ENCODE peak calls at places on chromosome 3, in six cellular contexts. X, R, M, L, Y and K are unnamed samples.

GRCh38 chr3:128188958-128189357 is 35.7 kb downstream of the EEFSEC start:
- DNase-seq in L (peak; percentile 27), R (no peak), Y (no peak), X (no peak), M (no peak), K (no peak)

GRCh38 chr3:41975421-41976103 is 13.7 kb upstream of the ULK4 start:
- DNase-seq in L (peak; percentile 40), Y (no peak), X (no peak), R (no peak), M (no peak), K (no peak)

GRCh38 chr3:24548278-24548677 is 53.6 kb upstream of the THRB start:
- DNase-seq in M (no peak), Y (no peak), L (peak; percentile 43), R (no peak), X (no peak), K (no peak)

GRCh38 chr3:33918357-33918756 is 119.9 kb downstream of the PDCD6IP start:
- DNase-seq in L (no peak), R (no peak), X (no peak), M (no peak), Y (no peak), K (no peak)

GRCh38 chr3:105823149-105823866 is 45.5 kb downstream of the CBLB start:
- DNase-seq in R (peak; percentile 70), M (peak; percentile 90), X (no peak), Y (no peak), L (peak; percentile 95), K (no peak)

GRCh38 chr3:61186030-61186429 is 65.2 kb downstream of the FHIT start:
- DNase-seq in R (no peak), Y (no peak), M (peak; percentile 31), X (no peak), L (no peak), K (no peak)

GRCh38 chr3:158727499-158728377 is 4.5 kb downstream of the RARRES1 start:
- DNase-seq in M (peak; percentile 84), Y (peak; percentile 75), L (peak; percentile 84), X (peak; percentile 81), R (peak; percentile 42), K (peak; percentile 71)

GRCh38 chr3:97942801-97943546 is 29.3 kb downstream of the RIOX2 start:
- DNase-seq in M (no peak), R (no peak), X (no peak), Y (no peak), L (no peak), K (no peak)

GRCh38 chr3:116238863-116239262 is 206.4 kb downstream of the LSAMP start:
- DNase-seq in M (no peak), X (no peak), L (peak; percentile 4), Y (no peak), R (no peak), K (no peak)

GRCh38 chr3:45617430-45618080 is 23.0 kb downstream of the LIMD1 start:
- DNase-seq in L (no peak), X (peak; percentile 5), M (no peak), R (no peak), Y (no peak), K (no peak)

GRCh38 chr3:20668411-20668810 is 482.4 kb upstream of the SGO1 start:
- DNase-seq in X (no peak), M (peak; percentile 19), Y (peak; percentile 38), L (no peak), R (no peak), K (peak; percentile 65)

GRCh38 chr3:177236704-177237103 is 39.4 kb upstream of the TBL1XR1 start:
- DNase-seq in X (no peak), R (no peak), M (peak; percentile 7), Y (no peak), L (peak; percentile 33), K (no peak)

GRCh38 chr3:113575191-113575590 is 42.8 kb downstream of the SIDT1 start:
- DNase-seq in Y (no peak), M (peak; percentile 40), L (no peak), R (no peak), X (no peak), K (peak; percentile 71)

GRCh38 chr3:56799251-56799882 is 2.4 kb downstream of the ARHGEF3 start:
- DNase-seq in M (peak; percentile 88), X (peak; percentile 82), L (peak; percentile 65), Y (peak; percentile 59), R (peak; percentile 49), K (peak; percentile 50)

GRCh38 chr3:24454862-24455261 is 39.8 kb downstream of the THRB start:
- DNase-seq in R (no peak), Y (no peak), M (peak; percentile 22), L (peak; percentile 12), X (no peak), K (no peak)

GRCh38 chr3:171339606-171340005 is 120.6 kb downstream of the TNIK start:
- DNase-seq in L (no peak), Y (no peak), R (no peak), M (no peak), X (no peak), K (no peak)

GRCh38 chr3:46092704-46093085 is 65.4 kb upstream of the XCR1 start:
- DNase-seq in Y (no peak), R (no peak), L (no peak), M (no peak), X (peak; percentile 93), K (no peak)

GRCh38 chr3:113275876-113276580 is 64.7 kb downstream of the BOC start:
- DNase-seq in Y (no peak), L (peak; percentile 79), R (no peak), M (peak; percentile 55), X (peak; percentile 78), K (peak; percentile 93)

GRCh38 chr3:11212301-11212613 is 58.0 kb downstream of the HRH1 start:
- DNase-seq in Y (no peak), L (peak; percentile 81), X (no peak), R (peak; percentile 13), M (peak; percentile 63), K (no peak)

GRCh38 chr3:41854956-41855355 is 106.9 kb downstream of the ULK4 start:
- DNase-seq in M (no peak), Y (no peak), X (no peak), L (no peak), R (no peak), K (no peak)

GRCh38 chr3:173402656-173403055 is 5.1 kb downstream of the NLGN1 start:
- DNase-seq in L (no peak), X (no peak), Y (no peak), R (no peak), M (no peak), K (no peak)
- H3K9ac ChIP-seq in L (no peak overlapping the region), X (no peak overlapping the region), Y (no peak overlapping the region), R (no peak overlapping the region), M (no peak overlapping the region), K (no peak overlapping the region)

GRCh38 chr3:60053518-60054265 is 1003.9 kb upstream of the CFAP20DC start:
- DNase-seq in L (peak; percentile 82), Y (no peak), M (peak; percentile 18), R (no peak), X (no peak), K (no peak)

GRCh38 chr3:60056394-60056793 is 1006.6 kb upstream of the CFAP20DC start:
- DNase-seq in M (no peak), L (no peak), Y (peak; percentile 2), R (no peak), X (no peak), K (no peak)

GRCh38 chr3:60055765-60056164 is 1005.9 kb upstream of the CFAP20DC start:
- DNase-seq in Y (no peak), L (peak; percentile 47), R (no peak), X (no peak), M (peak; percentile 27), K (no peak)
- TF ChIP-seq EZH2phosphoT487 in Y (no peak), L (no peak), R (no peak), X (no peak), M (no peak), K (no peak)

DNA sequence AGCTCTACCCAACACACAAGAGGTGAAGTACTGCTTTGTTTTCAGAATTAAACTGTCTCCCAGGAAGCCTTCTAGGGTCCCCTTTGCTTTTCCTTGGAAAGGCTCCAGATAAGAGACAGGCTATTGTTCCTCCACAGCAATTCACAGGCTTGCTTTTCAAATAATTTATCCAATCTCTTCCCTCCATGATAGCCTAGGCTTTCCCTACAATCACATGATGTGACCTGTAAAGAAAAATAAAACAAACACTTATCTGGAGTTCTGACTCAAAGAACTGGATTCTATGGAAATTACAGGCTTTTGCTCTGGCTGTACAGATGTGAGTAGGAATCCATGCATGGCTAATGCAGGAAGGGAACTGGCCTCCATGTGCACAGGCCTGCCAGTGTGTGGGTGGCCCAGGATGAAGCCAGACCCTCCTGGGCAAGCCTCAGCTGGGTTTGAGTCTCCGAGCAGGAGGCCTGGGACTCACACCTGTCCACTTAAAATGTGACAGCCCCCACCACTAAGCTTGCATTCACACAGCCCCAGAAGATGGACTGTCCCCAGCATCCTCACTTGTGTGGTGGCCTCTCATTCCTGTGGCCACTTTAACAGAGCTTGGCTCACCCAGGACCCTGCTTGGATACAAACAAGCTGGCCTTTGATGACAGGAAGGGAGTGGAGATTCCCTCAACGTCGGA is 75.8 kb upstream of the LEKR1 start:
- DNase-seq in M (no peak), L (peak; percentile 76), R (no peak), X (no peak), Y (no peak), K (peak; percentile 64)
- H3K9ac ChIP-seq in M (no peak overlapping the region), L (peak overlapping the region; percentile 91), R (no peak overlapping the region), X (no peak overlapping the region), Y (no peak overlapping the region), K (no peak overlapping the region)

GRCh38 chr3:59212128-59212764 is 162.4 kb upstream of the CFAP20DC start:
- DNase-seq in M (peak; percentile 86), L (peak; percentile 72), R (peak; percentile 22), Y (peak; percentile 57), X (peak; percentile 59), K (peak; percentile 62)
- TF ChIP-seq EZH2phosphoT487 in M (no peak), L (no peak), R (no peak), Y (no peak), X (no peak), K (no peak)

GRCh38 chr3:69342074-69342473 is 43.8 kb downstream of the FRMD4B start:
- DNase-seq in M (no peak), Y (no peak), R (no peak), L (no peak), X (no peak), K (no peak)

GRCh38 chr3:69338891-69339290 is 47.0 kb downstream of the FRMD4B start:
- DNase-seq in R (no peak), Y (no peak), M (no peak), X (no peak), L (no peak), K (no peak)

GRCh38 chr3:69339766-69340165 is 46.1 kb downstream of the FRMD4B start:
- DNase-seq in L (no peak), M (no peak), Y (no peak), R (no peak), X (no peak), K (no peak)

GRCh38 chr3:69343875-69344274 is 42.0 kb downstream of the FRMD4B start:
- DNase-seq in Y (no peak), L (no peak), R (no peak), X (no peak), M (no peak), K (no peak)
- H3K9ac ChIP-seq in Y (no peak overlapping the region), L (no peak overlapping the region), R (no peak overlapping the region), X (no peak overlapping the region), M (no peak overlapping the region), K (no peak overlapping the region)

GRCh38 chr3:156353535-156353934 is 201.4 kb downstream of the SSR3 start:
- DNase-seq in L (peak; percentile 24), X (no peak), M (no peak), Y (no peak), R (no peak), K (no peak)
- TF ChIP-seq EZH2phosphoT487 in L (no peak), X (no peak), M (no peak), Y (no peak), R (no peak), K (no peak)